ENCODE peak calls at places on chromosomes 4 and X, in five cellular contexts. R is IMR-90, I is neuronal stem cell, L is mesendoderm, E is trophoblast cell. Q is an unnamed sample.

GRCh38 chr4:156933633-156934258 is 37.9 kb downstream of the PDGFC start:
- DNase-seq in I (no peak), L (no peak), R (peak; percentile 95), E (peak; percentile 60), Q (peak; percentile 92)

GRCh38 chr4:76023381-76023780 is at the start of gene CXCL10:
- DNase-seq in R (peak; percentile 82), E (no peak), L (no peak), I (no peak), Q (peak; percentile 64)

GRCh38 chr4:76125816-76126215 is 22.4 kb downstream of the NUP54 start:
- DNase-seq in E (no peak), R (no peak), L (no peak), I (no peak), Q (no peak)

GRCh38 chrX:118693843-118694242 is 33.6 kb upstream of the IL13RA1 start:
- DNase-seq in I (no peak), E (no peak), L (no peak), R (no peak), Q (no peak)

GRCh38 chrX:30060718-30061117 is 154.6 kb upstream of the MAGEB2 start:
- DNase-seq in E (no peak), I (peak; percentile 11), L (peak; percentile 40), R (peak; percentile 21), Q (peak; percentile 8)

GRCh38 chr4:20126906-20127305 is 124.8 kb upstream of the SLIT2 start:
- DNase-seq in I (no peak), L (no peak), R (peak; percentile 93), E (no peak), Q (no peak)

GRCh38 chr4:187171731-187172339 is 448.2 kb upstream of the FAT1 start:
- DNase-seq in I (no peak), E (no peak), L (no peak), R (peak; percentile 5), Q (peak; percentile 30)

GRCh38 chrX:130810561-130810960 is 92.4 kb downstream of the ENOX2 start:
- DNase-seq in E (no peak), I (no peak), R (no peak), L (no peak), Q (no peak)

GRCh38 chrX:46218373-46218772 is 326.8 kb downstream of the ZNF674 start:
- DNase-seq in E (peak; percentile 1), L (no peak), R (no peak), I (no peak), Q (no peak)

GRCh38 chr4:8846046-8846720 is 25.5 kb downstream of the HMX1 start:
- DNase-seq in I (no peak), E (no peak), R (no peak), L (no peak), Q (no peak)

GRCh38 chr4:55308071-55308470 is 38.0 kb upstream of the SRD5A3 start:
- DNase-seq in L (no peak), R (no peak), E (no peak), I (no peak), Q (no peak)

GRCh38 chr4:37946503-37947179 is 13.6 kb upstream of the PTTG2 start:
- DNase-seq in R (no peak), I (no peak), L (no peak), E (no peak), Q (no peak)

GRCh38 chr4:186105721-186106335 is 1.3 kb downstream of the FAM149A start:
- DNase-seq in I (no peak), E (no peak), R (no peak), L (peak; percentile 79), Q (peak; percentile 51)

GRCh38 chr4:113596396-113596795 is 165.1 kb downstream of the CAMK2D start:
- DNase-seq in L (no peak), I (no peak), R (no peak), E (no peak), Q (no peak)

GRCh38 chr4:76589872-76590846 is 155.1 kb downstream of the SHROOM3 start:
- DNase-seq in R (peak; percentile 92), I (peak; percentile 87), L (peak; percentile 99), E (peak; percentile 92), Q (peak; percentile 90)

GRCh38 chr4:29453421-29453820 is 1266.7 kb upstream of the PCDH7 start:
- DNase-seq in R (no peak), I (no peak), L (no peak), E (no peak), Q (no peak)
- H3K9ac ChIP-seq in R (no peak overlapping the region), I (no peak overlapping the region), L (no peak overlapping the region), E (no peak overlapping the region), Q (no peak overlapping the region)

GRCh38 chr4:6999172-7000086 is 43.7 kb upstream of the TADA2B start:
- DNase-seq in R (no peak), I (no peak), L (peak; percentile 56), E (peak; percentile 57), Q (no peak)

GRCh38 chr4:7001271-7001670 is 41.9 kb upstream of the TADA2B start:
- DNase-seq in R (no peak), L (no peak), I (no peak), E (no peak), Q (no peak)

GRCh38 chr4:7002336-7002735 is 40.8 kb upstream of the TADA2B start:
- DNase-seq in R (no peak), I (no peak), L (no peak), E (no peak), Q (no peak)

GRCh38 chr4:7003176-7003878 is 39.8 kb upstream of the TADA2B start:
- DNase-seq in R (no peak), I (no peak), L (no peak), E (no peak), Q (no peak)

DNA sequence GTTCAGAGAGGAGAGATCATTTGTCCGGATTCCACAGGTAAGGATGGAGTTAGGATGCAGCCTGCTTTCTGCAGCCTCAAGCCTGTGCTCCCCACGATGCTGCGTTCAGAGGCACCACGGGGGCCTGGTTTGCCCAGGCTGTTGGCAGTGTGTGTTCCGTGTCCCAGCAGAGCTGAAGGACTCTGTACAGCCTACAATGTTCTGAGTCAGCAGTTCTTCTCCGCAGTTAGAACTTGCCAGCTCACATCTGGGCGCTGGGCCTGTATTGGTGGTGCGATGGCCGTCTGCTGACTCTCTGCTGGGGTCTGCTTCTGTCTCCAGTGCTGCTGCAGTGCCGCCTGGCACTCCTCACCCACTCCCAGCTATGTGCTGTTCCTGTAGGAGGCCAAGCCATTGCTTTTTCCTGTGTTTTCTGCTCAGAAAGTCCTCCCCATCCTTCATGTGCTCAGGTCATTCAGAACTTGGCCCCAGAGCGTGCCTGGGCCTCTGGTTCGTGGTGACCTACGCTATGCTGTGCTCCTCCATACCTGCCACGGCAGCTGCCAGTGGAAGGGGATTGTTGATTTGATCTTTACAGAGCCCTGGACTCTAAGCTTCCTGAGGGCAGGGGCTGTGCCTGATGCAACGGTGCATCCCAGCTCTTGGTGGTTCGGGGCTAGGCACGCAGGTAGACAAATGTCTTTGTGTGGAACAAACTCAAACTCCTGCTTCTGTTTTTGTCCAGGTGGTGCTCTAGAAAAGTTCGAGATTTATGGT is 42.6 kb upstream of the TADA2B start:
- DNase-seq in I (no peak), E (no peak), L (no peak), R (no peak), Q (no peak)
- H3K36me3 ChIP-seq in I (peaks cover 42% of the 10 kb centered on the region), E (peaks cover 47% of the 10 kb centered on the region), L (peaks cover 20% of the 10 kb centered on the region), R (peaks cover 55% of the 10 kb centered on the region), Q (peaks cover 70% of the 10 kb centered on the region)

DNA sequence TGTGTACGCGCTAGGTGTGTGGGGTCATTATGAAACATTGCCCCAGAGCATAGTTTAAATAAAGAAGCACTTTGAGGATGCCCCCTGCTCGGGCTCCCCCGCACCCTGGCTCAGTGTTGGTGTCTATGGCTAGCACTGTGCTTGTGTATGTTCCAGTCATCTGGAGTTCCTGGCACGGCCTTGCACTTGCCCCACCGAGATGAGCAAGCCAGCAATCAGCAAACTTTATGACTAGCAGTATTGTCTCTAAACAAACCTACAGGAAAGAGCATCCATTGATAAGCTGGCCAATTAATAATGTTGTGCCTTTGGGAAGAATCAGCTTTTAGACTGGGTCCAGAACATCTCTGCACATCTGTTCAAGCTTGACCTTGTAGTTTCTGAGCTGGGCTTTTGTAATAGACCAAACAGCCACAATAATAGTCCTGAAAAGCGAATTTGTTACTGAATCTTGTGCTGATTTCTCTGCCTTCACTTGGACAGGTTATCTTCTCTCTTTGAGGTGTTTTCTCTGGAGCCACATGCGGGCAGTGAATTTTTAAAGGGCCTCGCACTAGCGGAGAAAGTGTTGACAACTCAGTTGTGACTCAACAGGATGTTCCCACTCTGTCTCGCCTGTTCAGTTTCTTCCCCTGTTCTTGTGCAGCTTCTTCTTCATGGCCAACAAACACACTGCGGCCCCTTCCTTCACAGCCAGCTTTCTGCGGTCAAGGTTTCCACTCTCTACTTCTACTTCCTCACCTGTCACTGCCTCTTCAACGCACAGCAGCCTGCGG is 895 bp upstream of the SHROOM4 start:
- DNase-seq in E (no peak), L (no peak), R (peak; percentile 31), I (no peak), Q (peak; percentile 68)
- H4K8ac ChIP-seq in E (peak overlapping the region; percentile 81), L (no peak overlapping the region), R (peak overlapping the region; percentile 82), I (no peak overlapping the region), Q (peak overlapping the region; percentile 60)

DNA sequence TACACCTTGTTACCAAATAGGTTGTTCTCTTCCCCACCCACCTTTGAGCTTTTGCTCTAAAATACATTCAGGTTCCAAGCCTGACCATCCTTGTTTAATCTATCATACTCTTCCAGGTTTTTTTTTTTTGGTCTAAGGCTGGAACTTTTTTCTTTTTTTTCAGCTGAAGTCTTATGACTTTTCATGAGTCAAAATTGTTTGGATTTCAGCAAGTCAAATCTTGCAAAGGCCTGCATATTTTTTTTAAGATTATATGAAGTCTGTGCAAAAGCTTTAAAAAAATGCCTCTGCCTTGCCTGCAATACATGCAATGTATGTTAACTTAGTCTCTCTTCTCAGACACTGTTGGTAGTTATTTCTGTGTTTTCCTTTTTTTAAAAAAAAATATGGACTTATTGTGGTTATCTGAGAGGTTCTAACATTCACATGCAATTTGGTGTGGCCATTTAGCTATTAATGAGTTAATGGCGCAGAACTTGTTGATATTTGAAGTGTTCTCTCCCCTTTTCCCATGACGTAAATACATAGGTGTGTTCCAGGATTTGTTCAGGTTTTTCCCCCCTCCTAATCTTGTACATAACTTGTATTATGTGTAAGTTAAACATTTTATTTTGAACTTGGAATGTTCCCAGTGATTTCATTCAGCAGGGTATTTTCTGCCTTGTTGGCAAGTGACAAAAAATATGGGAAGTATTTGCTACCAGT is 58.7 kb downstream of the CCKAR start:
- DNase-seq in E (no peak), I (no peak), R (peak; percentile 55), L (no peak), Q (no peak)
- H3K9ac ChIP-seq in E (no peak overlapping the region), I (no peak overlapping the region), R (no peak overlapping the region), L (no peak overlapping the region), Q (peak overlapping the region; percentile 70)

DNA sequence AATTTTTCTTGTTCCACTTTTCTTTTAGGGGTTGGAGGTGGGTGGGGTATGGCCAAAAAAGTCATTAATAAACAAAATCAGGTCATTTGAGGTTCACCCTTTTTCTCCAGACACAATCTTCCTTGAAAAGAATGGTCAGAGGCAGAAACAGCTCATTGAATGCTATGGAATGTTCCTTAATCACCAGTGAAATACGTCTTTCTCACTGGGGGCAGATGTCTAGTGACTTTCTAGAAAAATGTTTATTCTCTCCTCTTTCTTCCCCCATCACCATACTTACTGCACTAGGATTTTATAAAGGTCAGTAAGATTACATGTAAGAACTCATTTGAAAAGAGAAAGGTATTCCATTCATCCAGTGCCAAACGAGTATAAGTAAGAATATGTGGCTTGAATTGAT is 44.5 kb downstream of the MGST2 start:
- DNase-seq in I (no peak), L (no peak), E (no peak), R (peak; percentile 45), Q (no peak)
- H3K36me3 ChIP-seq in I (peaks cover 1% of the 10 kb centered on the region), L (no peaks in the 10 kb centered on the region), E (no peaks in the 10 kb centered on the region), R (no peaks in the 10 kb centered on the region), Q (peaks cover 3% of the 10 kb centered on the region)